ENCODE peak calls at places on chromosomes 12 and 14, in five cellular contexts. X is ovary, G is A549, K is H1, T is tibial nerve. W is an unnamed sample.

GRCh38 chr12:56271031-56271430 is 4.3 kb downstream of the COQ10A start:
- DNase-seq in X (no peak), G (peak; percentile 48), K (no peak), T (no peak), W (no peak)

GRCh38 chr12:68790952-68791234 is 17.1 kb upstream of the MDM2 start:
- DNase-seq in X (no peak), G (no peak), K (no peak), T (no peak), W (no peak)

GRCh38 chr12:75130811-75131210 is 78.8 kb downstream of the KCNC2 start:
- DNase-seq in X (no peak), G (no peak), K (no peak), T (no peak), W (no peak)

GRCh38 chr12:107684029-107684790 is 1.4 kb upstream of the PWP1 start:
- DNase-seq in X (no peak), G (no peak), K (no peak), T (no peak), W (no peak)

GRCh38 chr12:110590806-110591326 is 7.7 kb upstream of the PPTC7 start:
- DNase-seq in X (no peak), G (no peak), K (no peak), T (no peak), W (no peak)

GRCh38 chr14:51657762-51658161 is 6.1 kb downstream of the FRMD6 start:
- DNase-seq in X (no peak), G (no peak), K (no peak), T (no peak), W (no peak)

GRCh38 chr12:104689630-104690029 is 232.9 kb downstream of the CHST11 start:
- DNase-seq in X (no peak), G (no peak), K (no peak), T (no peak), W (no peak)

GRCh38 chr12:2644678-2645405 is 149.9 kb upstream of the FKBP4 start:
- DNase-seq in X (no peak), G (no peak), K (no peak), T (no peak), W (peak; percentile 27)

GRCh38 chr12:12798480-12798879 is 13.0 kb downstream of the APOLD1 start:
- DNase-seq in X (no peak), G (no peak), K (no peak), T (no peak), W (no peak)

GRCh38 chr12:130683811-130684210 is 32.3 kb downstream of the RIMBP2 start:
- DNase-seq in X (no peak), G (no peak), K (no peak), T (no peak), W (no peak)

GRCh38 chr12:55700255-55701018 is 7.3 kb downstream of the ITGA7 start:
- DNase-seq in X (no peak), G (no peak), K (no peak), T (no peak), W (peak; percentile 59)

GRCh38 chr12:123085730-123086487 is 65.0 kb downstream of the PITPNM2 start:
- DNase-seq in X (no peak), G (peak; percentile 90), K (no peak), T (no peak), W (no peak)

GRCh38 chr12:103647267-103647666 is 60.2 kb downstream of the STAB2 start:
- DNase-seq in X (no peak), G (peak; percentile 26), K (no peak), T (no peak), W (no peak)

GRCh38 chr14:57153286-57153685 is 115.4 kb downstream of the EXOC5 start:
- DNase-seq in X (no peak), G (no peak), K (no peak), T (no peak), W (no peak)

GRCh38 chr12:68264864-68265256 is 11.5 kb upstream of the IL22 start:
- DNase-seq in X (no peak), G (no peak), K (no peak), T (no peak), W (no peak)

GRCh38 chr14:35374273-35374681 is 30.3 kb downstream of the NFKBIA start:
- DNase-seq in X (no peak), G (peak; percentile 96), K (no peak), T (peak; percentile 78), W (peak; percentile 83)

GRCh38 chr12:112304411-112304810 is 77.8 kb downstream of the HECTD4 start:
- DNase-seq in X (no peak), G (no peak), K (no peak), T (no peak), W (no peak)

GRCh38 chr12:15823360-15824128 is 34.4 kb upstream of the EPS8 start:
- DNase-seq in X (no peak), G (no peak), K (no peak), T (no peak), W (no peak)

GRCh38 chr12:15131462-15131861 is 89.8 kb downstream of the RERG start:
- DNase-seq in X (no peak), G (peak; percentile 31), K (no peak), T (no peak), W (no peak)

GRCh38 chr12:63400746-63401145 is 249.7 kb upstream of the AVPR1A start:
- DNase-seq in X (no peak), G (peak; percentile 56), K (no peak), T (no peak), W (no peak)

GRCh38 chr14:37246427-37246829 is 48.7 kb downstream of the MIPOL1 start:
- DNase-seq in X (no peak), G (peak; percentile 61), K (no peak), T (no peak), W (no peak)

GRCh38 chr12:110022980-110023633 is 23.9 kb downstream of the ANKRD13A start:
- DNase-seq in X (no peak), G (no peak), K (no peak), T (no peak), W (no peak)

GRCh38 chr12:113424915-113425823 is 3.0 kb downstream of the SDSL start:
- DNase-seq in X (peak; percentile 53), G (peak; percentile 76), K (peak; percentile 38), T (peak; percentile 56), W (no peak)

GRCh38 chr14:73457935-73458218 is 469 bp downstream of the NUMB start:
- DNase-seq in X (peak; percentile 65), G (no peak), K (no peak), T (peak; percentile 29), W (no peak)

GRCh38 chr14:53109688-53110041 is 43.5 kb downstream of the DDHD1 start:
- DNase-seq in X (no peak), G (no peak), K (no peak), T (no peak), W (no peak)

GRCh38 chr14:50961606-50962259 is 17.4 kb upstream of the PYGL start:
- DNase-seq in X (no peak), G (peak; percentile 78), K (no peak), T (no peak), W (no peak)

GRCh38 chr12:91687052-91688017 is 458.3 kb downstream of the BTG1 start:
- DNase-seq in X (no peak), G (peak; percentile 40), K (no peak), T (no peak), W (no peak)

GRCh38 chr14:49900973-49901372 is 8.1 kb downstream of the ARF6 start:
- DNase-seq in X (no peak), G (no peak), K (no peak), T (no peak), W (no peak)

GRCh38 chr14:74508844-74509428 is 15.4 kb downstream of the ISCA2 start:
- DNase-seq in X (peak; percentile 16), G (no peak), K (no peak), T (no peak), W (peak; percentile 63)

GRCh38 chr14:74507085-74507484 is 13.5 kb downstream of the ISCA2 start:
- DNase-seq in X (no peak), G (no peak), K (no peak), T (no peak), W (peak; percentile 33)

GRCh38 chr14:74507796-74508195 is 14.2 kb downstream of the ISCA2 start:
- DNase-seq in X (no peak), G (no peak), K (no peak), T (no peak), W (peak; percentile 36)

GRCh38 chr14:74509587-74510210 is 16.1 kb downstream of the ISCA2 start:
- DNase-seq in X (peak; percentile 12), G (no peak), K (no peak), T (no peak), W (peak; percentile 50)

GRCh38 chr14:74508292-74508731 is 14.7 kb downstream of the ISCA2 start:
- DNase-seq in X (peak; percentile 12), G (peak; percentile 41), K (no peak), T (no peak), W (no peak)
- TF ChIP-seq CTCF in X (no peak), G (peak; percentile 11), K (peak; percentile 99), T (no peak), W (no peak)

DNA sequence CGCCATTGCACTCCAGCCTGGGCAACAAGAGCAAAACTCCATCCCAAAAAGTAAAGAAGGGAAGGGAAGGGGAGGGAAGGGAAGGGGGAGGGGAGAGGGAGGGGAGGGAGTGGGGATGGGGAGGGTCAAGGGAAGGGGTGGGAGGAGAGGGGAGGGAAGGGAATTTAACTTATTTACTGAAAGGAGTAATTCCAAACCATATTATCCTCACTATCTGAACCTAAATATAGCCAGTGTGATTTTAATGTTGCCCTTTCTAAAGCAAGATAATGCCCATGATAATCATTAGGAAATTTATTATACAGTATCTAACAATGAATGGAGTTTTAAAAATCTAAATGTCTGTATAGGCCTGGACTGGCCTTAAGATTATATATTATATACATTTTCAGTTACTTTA is 7.3 kb downstream of the SMIM10L1 start:
- DNase-seq in X (no peak), G (no peak), K (no peak), T (no peak), W (no peak)
- TF ChIP-seq EP300 in X (no peak), G (no peak), K (no peak), T (no peak), W (no peak)

DNA sequence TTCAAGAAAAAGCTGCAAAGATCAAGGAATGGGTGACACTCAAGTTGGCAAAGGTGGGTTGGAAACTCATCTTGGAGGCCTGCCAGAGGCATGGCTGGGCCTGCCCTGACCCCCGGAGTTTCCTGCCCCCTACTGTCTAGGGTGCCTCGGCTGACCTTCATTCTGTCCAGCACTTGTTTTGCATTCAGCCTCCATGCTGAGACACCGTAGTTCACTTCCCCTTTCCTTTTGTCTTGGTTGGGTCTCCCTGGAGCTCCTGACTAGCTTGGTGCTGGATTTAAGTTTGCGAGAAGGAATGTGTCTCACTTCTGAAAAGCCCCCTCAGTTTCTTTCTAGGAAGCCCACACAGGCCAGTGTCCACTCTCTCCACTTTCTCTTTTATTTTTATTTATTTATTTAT is 26.5 kb downstream of the PLEKHH1 start:
- DNase-seq in X (no peak), G (no peak), K (no peak), T (no peak), W (peak; percentile 15)
- TF ChIP-seq CTCF in X (no peak), G (no peak), K (no peak), T (no peak), W (no peak)

GRCh38 chr12:31325877-31326631 is at the start of gene SINHCAF:
- DNase-seq in X (peak; percentile 99), G (peak; percentile 99), K (peak; percentile 99), T (peak; percentile 98), W (peak; percentile 100)
- TF ChIP-seq EP300 in X (no peak), G (no peak), K (peak; percentile 24), T (peak; percentile 52), W (no peak)

DNA sequence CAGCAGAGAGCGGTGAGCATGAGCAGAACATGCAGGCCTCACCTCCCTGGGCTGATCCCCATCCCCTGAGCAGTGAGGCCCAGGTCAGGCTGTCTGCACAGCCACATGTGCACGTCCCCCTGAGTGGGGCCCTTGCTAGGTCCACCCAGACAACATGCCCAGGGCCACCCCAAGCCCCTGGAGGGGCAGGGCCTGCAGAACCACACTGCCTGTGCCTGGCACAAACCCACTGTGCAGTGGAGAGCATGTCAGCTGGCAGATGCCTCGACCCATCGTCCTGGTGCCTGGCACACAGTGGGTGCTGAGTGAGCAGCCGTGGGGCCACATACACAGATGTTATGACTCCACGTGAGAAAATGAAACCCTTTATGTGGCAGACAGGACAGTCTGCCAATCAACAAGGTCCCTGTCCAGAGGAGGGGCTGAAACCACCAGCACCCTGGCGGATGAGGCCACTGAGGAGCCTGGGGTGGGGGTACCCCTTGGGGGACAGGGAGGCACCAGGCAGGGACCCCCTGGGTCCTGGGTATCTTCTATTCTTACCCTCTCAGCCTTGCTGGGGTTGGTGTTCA is 8.3 kb downstream of the ANHX start:
- DNase-seq in X (no peak), G (no peak), K (no peak), T (no peak), W (no peak)
- TF ChIP-seq CTCF in X (no peak), G (no peak), K (no peak), T (no peak), W (no peak)

W was measured in sigmoid colon.